ENCODE peak calls at places on chromosomes 7 and 10, in four cellular contexts. Q is astrocyte, F is K562, V is neuronal stem cell. W is an unnamed sample.

GRCh38 chr10:131396108-131397010 is 84.8 kb upstream of the TCERG1L start:
- DNase-seq in V (no peak), Q (no peak), F (no peak), W (peak; percentile 18)

GRCh38 chr7:20435305-20435704 is 104.6 kb downstream of the ITGB8 start:
- DNase-seq in F (no peak), Q (peak; percentile 48), V (no peak), W (no peak)

GRCh38 chr10:79320785-79321493 is 26.3 kb upstream of the PPIF start:
- DNase-seq in Q (peak; percentile 77), F (no peak), V (no peak), W (no peak)

GRCh38 chr7:82051641-82052040 is 281.8 kb upstream of the HGF start:
- DNase-seq in F (no peak), V (no peak), Q (no peak), W (no peak)

GRCh38 chr7:106984034-106984433 is 60.5 kb upstream of the PRKAR2B start:
- DNase-seq in V (no peak), F (no peak), Q (no peak), W (no peak)

GRCh38 chr10:6748981-6749630 is 169.0 kb upstream of the PRKCQ start:
- DNase-seq in Q (peak; percentile 89), F (no peak), V (no peak), W (no peak)

GRCh38 chr7:39595102-39595620 is 28.2 kb upstream of the RALA start:
- DNase-seq in Q (no peak), F (no peak), V (no peak), W (no peak)

GRCh38 chr10:119347181-119347974 is 140.0 kb downstream of the GRK5 start:
- DNase-seq in Q (no peak), V (no peak), F (no peak), W (no peak)

GRCh38 chr7:24668922-24669635 is 88.2 kb downstream of the GSDME start:
- DNase-seq in F (peak; percentile 9), V (no peak), Q (peak; percentile 17), W (no peak)

GRCh38 chr7:11177793-11178192 is 204.1 kb downstream of the PHF14 start:
- DNase-seq in Q (peak; percentile 51), V (no peak), F (no peak), W (no peak)

GRCh38 chr10:78290131-78290750 is 256.6 kb downstream of the RPS24 start:
- DNase-seq in F (no peak), Q (no peak), V (no peak), W (peak; percentile 61)

GRCh38 chr7:86914468-86915054 is 144.9 kb downstream of the ELAPOR2 start:
- DNase-seq in Q (no peak), V (no peak), F (peak; percentile 37), W (peak; percentile 55)

GRCh38 chr7:149002604-149003003 is 25.7 kb downstream of the PDIA4 start:
- DNase-seq in F (no peak), V (no peak), Q (no peak), W (no peak)

GRCh38 chr7:141686670-141687069 is 15.3 kb downstream of the DENND11 start:
- DNase-seq in Q (no peak), V (no peak), F (no peak), W (no peak)

GRCh38 chr7:79786187-79786586 is 332.7 kb upstream of the MAGI2 start:
- DNase-seq in Q (no peak), F (no peak), V (no peak), W (no peak)

GRCh38 chr10:131750973-131751826 is 149.6 kb upstream of the PPP2R2D start:
- DNase-seq in F (no peak), V (peak; percentile 31), Q (no peak), W (no peak)

GRCh38 chr10:74177140-74177677 is 26.2 kb downstream of the ADK start:
- DNase-seq in V (no peak), Q (no peak), F (peak; percentile 54), W (peak; percentile 27)

GRCh38 chr10:130036296-130037065 is 72.4 kb upstream of the EBF3 start:
- DNase-seq in Q (no peak), F (no peak), V (no peak), W (no peak)

GRCh38 chr10:103044942-103045489 is 126.9 kb downstream of the CNNM2 start:
- DNase-seq in V (no peak), Q (peak; percentile 87), F (no peak), W (no peak)

GRCh38 chr10:72058989-72059842 is 29.1 kb downstream of the SPOCK2 start:
- DNase-seq in V (no peak), F (no peak), Q (no peak), W (no peak)

GRCh38 chr7:43540463-43540862 is 42.4 kb upstream of the STK17A start:
- DNase-seq in V (no peak), F (no peak), Q (no peak), W (no peak)

GRCh38 chr7:26515462-26515861 is 223.8 kb downstream of the SNX10 start:
- DNase-seq in V (no peak), F (no peak), Q (no peak), W (no peak)

GRCh38 chr7:126700807-126701604 is 551.7 kb downstream of the GRM8 start:
- DNase-seq in F (peak; percentile 83), Q (peak; percentile 96), V (peak; percentile 21), W (peak; percentile 62)

GRCh38 chr10:93757136-93757535 is 600 bp upstream of the LGI1 start:
- DNase-seq in F (no peak), V (no peak), Q (no peak), W (peak; percentile 32)

GRCh38 chr7:41508755-41509154 is 194.1 kb downstream of the INHBA start:
- DNase-seq in F (no peak), V (no peak), Q (no peak), W (no peak)

GRCh38 chr10:13346280-13346819 is 1.7 kb downstream of the SEPHS1 start:
- DNase-seq in Q (peak; percentile 47), V (no peak), F (no peak), W (no peak)

GRCh38 chr7:158812684-158813083 is 16.6 kb downstream of the ESYT2 start:
- DNase-seq in F (no peak), Q (no peak), V (no peak), W (no peak)

DNA sequence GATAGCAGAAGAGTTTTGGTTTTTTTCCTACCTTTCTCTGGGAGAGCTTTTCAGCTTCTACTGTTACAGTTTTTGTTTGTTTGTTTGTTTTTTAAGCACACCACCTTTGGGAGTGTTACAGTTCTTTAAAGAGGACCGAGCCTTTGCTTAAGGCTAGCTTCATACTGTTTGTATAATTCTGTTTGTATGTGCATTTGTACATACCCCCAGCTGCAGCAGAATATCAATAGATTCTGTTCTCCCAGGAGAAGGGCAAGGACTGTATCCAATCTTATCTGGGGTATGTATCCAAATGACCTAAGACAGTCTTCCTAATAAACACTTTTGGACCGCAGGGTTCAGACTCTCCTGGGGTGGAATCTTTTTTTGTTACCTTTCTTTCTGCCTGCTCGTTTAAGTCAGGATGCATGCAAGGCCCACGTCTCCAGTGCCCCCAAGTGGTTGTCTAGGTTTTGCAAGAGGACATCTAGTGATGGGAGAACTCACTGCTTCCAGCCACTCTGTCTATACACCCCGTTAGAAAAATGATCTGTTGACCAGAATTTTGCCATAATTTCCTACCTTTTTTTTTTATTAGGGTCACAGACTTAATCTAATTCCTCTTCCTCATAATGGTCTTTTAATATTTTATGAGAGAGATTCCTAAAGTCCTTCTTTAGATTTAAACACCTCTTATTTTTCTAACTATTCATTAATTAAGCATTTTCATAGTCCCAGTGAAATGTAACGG is 23.9 kb downstream of the NRF1 start:
- DNase-seq in V (peak; percentile 39), F (peak; percentile 80), Q (peak; percentile 54), W (peak; percentile 89)
- H2AFZ ChIP-seq in V (no peak overlapping the region), F (no peak overlapping the region), Q (no peak overlapping the region), W (no peak overlapping the region)

GRCh38 chr10:96093948-96094347 is 36.1 kb upstream of the ZNF518A start:
- DNase-seq in V (no peak), F (no peak), Q (no peak), W (no peak)

GRCh38 chr10:96092999-96093767 is 36.9 kb upstream of the ZNF518A start:
- DNase-seq in F (no peak), Q (no peak), V (no peak), W (no peak)

GRCh38 chr10:96097865-96098264 is 32.2 kb upstream of the ZNF518A start:
- DNase-seq in V (no peak), Q (no peak), F (no peak), W (no peak)

DNA sequence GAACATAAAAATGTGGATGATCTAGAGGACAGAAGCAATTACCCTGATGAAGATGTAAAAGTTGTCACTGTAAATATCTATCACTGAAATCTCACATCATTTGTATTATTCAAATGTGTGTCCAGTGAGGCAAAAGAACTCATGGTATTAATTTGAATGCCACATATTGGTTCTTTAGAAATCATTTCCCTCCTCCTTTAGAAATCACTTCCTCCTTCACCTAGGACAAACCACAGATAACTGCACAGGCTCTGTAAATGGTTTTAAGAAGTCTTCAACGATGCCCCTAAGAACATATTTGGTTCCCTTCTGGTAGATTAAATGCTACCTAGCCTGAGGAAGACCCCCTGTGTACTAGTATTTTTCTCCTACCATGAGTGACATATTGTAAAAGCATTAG is 33.1 kb upstream of the ZNF518A start:
- DNase-seq in Q (no peak), F (no peak), V (no peak), W (no peak)
- H2AFZ ChIP-seq in Q (no peak overlapping the region), F (no peak overlapping the region), V (no peak overlapping the region), W (peak overlapping the region; percentile 23)

DNA sequence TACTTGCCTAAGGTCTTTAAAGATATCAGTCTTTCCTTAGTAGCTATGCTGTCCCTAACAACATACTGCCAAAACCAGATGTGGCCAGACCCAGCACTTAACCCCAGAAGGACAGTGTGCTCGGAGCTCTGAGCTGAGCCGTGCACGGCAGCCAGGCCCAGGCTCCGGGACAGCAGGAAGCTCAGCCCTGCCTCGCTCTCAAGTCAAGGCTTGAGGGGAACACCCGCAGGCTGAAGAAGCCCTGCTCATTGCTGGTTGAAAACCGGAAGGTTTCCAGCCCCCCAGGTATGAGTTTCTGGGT is 223.5 kb downstream of the MLLT10 start:
- DNase-seq in F (no peak), Q (no peak), V (no peak), W (no peak)
- H2AFZ ChIP-seq in F (no peak overlapping the region), Q (no peak overlapping the region), V (no peak overlapping the region), W (no peak overlapping the region)

GRCh38 chr7:84389242-84389641 is 194.7 kb upstream of the SEMA3A start:
- DNase-seq in F (no peak), Q (no peak), V (no peak), W (no peak)
- H2AFZ ChIP-seq in F (no peak overlapping the region), Q (no peak overlapping the region), V (no peak overlapping the region), W (no peak overlapping the region)

DNA sequence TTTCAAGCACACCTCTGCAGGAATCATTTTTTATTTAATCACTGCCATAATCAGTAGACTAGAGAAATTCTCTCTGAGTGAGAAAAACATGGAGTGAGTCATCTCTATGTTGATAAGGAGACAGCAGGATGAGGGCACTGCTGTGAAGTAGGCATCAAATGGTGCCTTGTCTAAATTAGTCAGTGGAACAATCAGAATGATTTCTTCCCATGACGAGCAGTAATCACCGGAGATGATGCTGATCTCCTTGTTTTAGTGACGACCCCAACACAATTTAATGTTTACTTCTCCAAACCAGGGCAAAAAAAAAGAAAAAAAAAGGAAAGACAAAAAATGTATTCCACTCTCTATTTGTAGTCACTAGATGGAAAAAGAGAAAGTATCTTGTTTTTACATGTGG is 75.7 kb downstream of the SORBS1 start:
- DNase-seq in F (peak; percentile 17), V (no peak), Q (peak; percentile 57), W (no peak)
- H2AFZ ChIP-seq in F (no peak overlapping the region), V (no peak overlapping the region), Q (no peak overlapping the region), W (no peak overlapping the region)

W was measured in GM23338.